ENCODE peak calls at places on chromosomes 4 and X, in eight cellular contexts. S, U, R, E, B, K, L and O are unnamed samples.

GRCh38 chrX:53080628-53081580 is 1.3 kb upstream of the TSPYL2 start:
- DNase-seq in S (no peak), U (no peak), R (no peak), E (no peak), B (no peak), K (no peak), L (no peak), O (no peak)

GRCh38 chrX:16119353-16120220 is 3.8 kb upstream of the GRPR start:
- DNase-seq in S (no peak), U (no peak), R (no peak), E (no peak), B (no peak), K (no peak), L (no peak), O (no peak)

GRCh38 chr4:24477919-24478318 is 106.4 kb downstream of the DHX15 start:
- DNase-seq in S (peak), U (peak), R (no peak), E (no peak), B (no peak), K (no peak), L (no peak), O (peak)

GRCh38 chr4:20960291-20960690 is 260.0 kb downstream of the PACRGL start:
- DNase-seq in S (no peak), U (no peak), R (no peak), E (no peak), B (no peak), K (no peak), L (no peak), O (no peak)

GRCh38 chrX:12973561-12974216 is 1.2 kb upstream of the TMSB4X start:
- DNase-seq in S (no peak), U (no peak), R (no peak), E (no peak), B (no peak), K (no peak), L (no peak), O (no peak)

GRCh38 chr4:65665951-65666523 is 4.3 kb downstream of the EPHA5 start:
- DNase-seq in S (no peak), U (no peak), R (no peak), E (no peak), B (no peak), K (peak), L (no peak), O (no peak)

GRCh38 chrX:2320580-2321327 is 180.0 kb downstream of the DHRSX start:
- DNase-seq in S (no peak), U (no peak), R (no peak), E (no peak), B (no peak), K (no peak), L (peak), O (peak)

GRCh38 chrX:135112096-135112729 is 8.1 kb downstream of the ETDB start:
- DNase-seq in S (peak), U (peak), R (no peak), E (peak), B (no peak), K (peak), L (peak), O (no peak)

GRCh38 chrX:20265221-20265725 is 1.4 kb downstream of the RPS6KA3 start:
- DNase-seq in S (peak), U (peak), R (no peak), E (peak), B (peak), K (peak), L (peak), O (no peak)

GRCh38 chrX:149950681-149951080 is 12.4 kb upstream of the EOLA2 start:
- DNase-seq in S (peak), U (no peak), R (no peak), E (no peak), B (no peak), K (no peak), L (peak), O (no peak)

GRCh38 chr4:2962614-2963184 is 507 bp downstream of the NOP14 start:
- DNase-seq in S (peak), U (peak), R (no peak), E (peak), B (peak), K (peak), L (peak), O (no peak)

GRCh38 chr4:92334716-92335350 is 31.1 kb downstream of the GRID2 start:
- DNase-seq in S (no peak), U (no peak), R (no peak), E (no peak), B (no peak), K (no peak), L (peak), O (no peak)

GRCh38 chr4:100189820-100190642 is at the start of gene DDIT4L:
- DNase-seq in S (peak), U (peak), R (no peak), E (peak), B (no peak), K (no peak), L (peak), O (no peak)

GRCh38 chr4:188869581-188869980 is 730.3 kb downstream of the TRIML1 start:
- DNase-seq in S (no peak), U (no peak), R (no peak), E (no peak), B (no peak), K (no peak), L (peak), O (no peak)

GRCh38 chrX:39903937-39904336 is 193.8 kb downstream of the BCOR start:
- DNase-seq in S (peak), U (no peak), R (no peak), E (no peak), B (no peak), K (no peak), L (peak), O (no peak)

GRCh38 chrX:39819921-39820849 is 277.6 kb downstream of the BCOR start:
- DNase-seq in S (no peak), U (peak), R (no peak), E (peak), B (no peak), K (no peak), L (no peak), O (no peak)

GRCh38 chr4:4461178-4461577 is 74.3 kb downstream of the NSG1 start:
- DNase-seq in S (no peak), U (no peak), R (no peak), E (no peak), B (no peak), K (no peak), L (no peak), O (no peak)

GRCh38 chr4:5524900-5525299 is 183.5 kb downstream of the EVC2 start:
- DNase-seq in S (no peak), U (no peak), R (no peak), E (peak), B (no peak), K (no peak), L (peak), O (peak)

GRCh38 chr4:181569553-181569952 is 673.6 kb upstream of the TENM3 start:
- DNase-seq in S (peak), U (no peak), R (no peak), E (no peak), B (no peak), K (no peak), L (peak), O (peak)

GRCh38 chrX:97065066-97065465 is 181.4 kb downstream of the RPA4 start:
- DNase-seq in S (no peak), U (no peak), R (no peak), E (no peak), B (no peak), K (no peak), L (no peak), O (no peak)

GRCh38 chrX:38192007-38192625 is 28.6 kb downstream of the SRPX start:
- DNase-seq in S (peak), U (peak), R (no peak), E (no peak), B (no peak), K (no peak), L (no peak), O (no peak)